ENCODE peak calls at places on chromosomes 7 and 10, in nine cellular contexts. One of them, this sample, is unnamed.

GRCh38 chr7:120927454-120928103 is 23.0 kb upstream of the ING3 start:
- DNase-seq in Panc1: no peak
- DNase-seq in cardiac muscle cell: no peak
- DNase-seq in fibroblast of lung: no peak
- DNase-seq in adrenal gland: no peak
- DNase-seq in psoas muscle: no peak
- DNase-seq in IMR-90: no peak
- DNase-seq in naive thymus-derived CD4-positive, alpha-beta T cell: no peak
- DNase-seq in lung: no peak
- DNase-seq in this sample: no peak

GRCh38 chr10:116211682-116212081 is 61.3 kb downstream of the GFRA1 start:
- DNase-seq in Panc1: no peak
- DNase-seq in cardiac muscle cell: no peak
- DNase-seq in fibroblast of lung: peak; percentile 91
- DNase-seq in adrenal gland: no peak
- DNase-seq in psoas muscle: no peak
- DNase-seq in IMR-90: peak; percentile 91
- DNase-seq in naive thymus-derived CD4-positive, alpha-beta T cell: no peak
- DNase-seq in lung: no peak
- DNase-seq in this sample: no peak

GRCh38 chr10:24915304-24915703 is 37.1 kb downstream of the PRTFDC1 start:
- DNase-seq in Panc1: no peak
- DNase-seq in cardiac muscle cell: no peak
- DNase-seq in fibroblast of lung: no peak
- DNase-seq in adrenal gland: no peak
- DNase-seq in psoas muscle: no peak
- DNase-seq in IMR-90: no peak
- DNase-seq in naive thymus-derived CD4-positive, alpha-beta T cell: no peak
- DNase-seq in lung: no peak
- DNase-seq in this sample: no peak

GRCh38 chr7:50304158-50304910 is at the start of gene IKZF1:
- DNase-seq in Panc1: no peak
- DNase-seq in cardiac muscle cell: peak; percentile 24
- DNase-seq in fibroblast of lung: no peak
- DNase-seq in adrenal gland: peak; percentile 46
- DNase-seq in psoas muscle: peak; percentile 61
- DNase-seq in IMR-90: no peak
- DNase-seq in naive thymus-derived CD4-positive, alpha-beta T cell: peak; percentile 75
- DNase-seq in lung: peak; percentile 77
- DNase-seq in this sample: peak; percentile 59

GRCh38 chr7:66245008-66245407 is 39.9 kb downstream of the TPST1 start:
- DNase-seq in Panc1: no peak
- DNase-seq in cardiac muscle cell: no peak
- DNase-seq in fibroblast of lung: no peak
- DNase-seq in adrenal gland: no peak
- DNase-seq in psoas muscle: no peak
- DNase-seq in IMR-90: no peak
- DNase-seq in naive thymus-derived CD4-positive, alpha-beta T cell: no peak
- DNase-seq in lung: no peak
- DNase-seq in this sample: no peak

GRCh38 chr7:44471436-44471835 is 19.0 kb downstream of the NUDCD3 start:
- DNase-seq in Panc1: no peak
- DNase-seq in cardiac muscle cell: no peak
- DNase-seq in fibroblast of lung: no peak
- DNase-seq in adrenal gland: no peak
- DNase-seq in psoas muscle: no peak
- DNase-seq in IMR-90: no peak
- DNase-seq in naive thymus-derived CD4-positive, alpha-beta T cell: no peak
- DNase-seq in lung: no peak
- DNase-seq in this sample: no peak

GRCh38 chr10:43793714-43794113 is 145.0 kb upstream of the ZNF32 start:
- DNase-seq in Panc1: no peak
- DNase-seq in cardiac muscle cell: peak; percentile 94
- DNase-seq in fibroblast of lung: peak; percentile 46
- DNase-seq in adrenal gland: no peak
- DNase-seq in psoas muscle: no peak
- DNase-seq in IMR-90: peak; percentile 82
- DNase-seq in naive thymus-derived CD4-positive, alpha-beta T cell: no peak
- DNase-seq in lung: no peak
- DNase-seq in this sample: no peak

GRCh38 chr10:51733061-51733460 is 33.7 kb upstream of the CSTF2T start:
- DNase-seq in Panc1: no peak
- DNase-seq in cardiac muscle cell: peak; percentile 24
- DNase-seq in fibroblast of lung: peak; percentile 58
- DNase-seq in adrenal gland: no peak
- DNase-seq in psoas muscle: no peak
- DNase-seq in IMR-90: peak; percentile 67
- DNase-seq in naive thymus-derived CD4-positive, alpha-beta T cell: no peak
- DNase-seq in lung: no peak
- DNase-seq in this sample: no peak

GRCh38 chr10:44911081-44911540 is at the start of gene TMEM72:
- DNase-seq in Panc1: no peak
- DNase-seq in cardiac muscle cell: no peak
- DNase-seq in fibroblast of lung: no peak
- DNase-seq in adrenal gland: no peak
- DNase-seq in psoas muscle: no peak
- DNase-seq in IMR-90: no peak
- DNase-seq in naive thymus-derived CD4-positive, alpha-beta T cell: no peak
- DNase-seq in lung: peak; percentile 74
- DNase-seq in this sample: no peak

GRCh38 chr10:37976091-37976879 is at the start of gene ZNF25:
- DNase-seq in Panc1: peak; percentile 90
- DNase-seq in cardiac muscle cell: peak; percentile 99
- DNase-seq in fibroblast of lung: peak; percentile 95
- DNase-seq in adrenal gland: peak; percentile 99
- DNase-seq in psoas muscle: peak; percentile 98
- DNase-seq in IMR-90: peak; percentile 98
- DNase-seq in naive thymus-derived CD4-positive, alpha-beta T cell: peak; percentile 91
- DNase-seq in lung: peak; percentile 98
- DNase-seq in this sample: peak; percentile 98

GRCh38 chr7:79434867-79435266 is 18.6 kb downstream of the MAGI2 start:
- DNase-seq in Panc1: no peak
- DNase-seq in cardiac muscle cell: no peak
- DNase-seq in fibroblast of lung: no peak
- DNase-seq in adrenal gland: no peak
- DNase-seq in psoas muscle: no peak
- DNase-seq in IMR-90: no peak
- DNase-seq in naive thymus-derived CD4-positive, alpha-beta T cell: no peak
- DNase-seq in lung: no peak
- DNase-seq in this sample: no peak

GRCh38 chr10:61943699-61944444 is 42.4 kb downstream of the ARID5B start:
- DNase-seq in Panc1: no peak
- DNase-seq in cardiac muscle cell: peak; percentile 87
- DNase-seq in fibroblast of lung: peak; percentile 77
- DNase-seq in adrenal gland: no peak
- DNase-seq in psoas muscle: no peak
- DNase-seq in IMR-90: peak; percentile 53
- DNase-seq in naive thymus-derived CD4-positive, alpha-beta T cell: no peak
- DNase-seq in lung: no peak
- DNase-seq in this sample: peak; percentile 56

GRCh38 chr7:150663802-150664494 is 21.6 kb upstream of the GIMAP2 start:
- DNase-seq in Panc1: no peak
- DNase-seq in cardiac muscle cell: no peak
- DNase-seq in fibroblast of lung: no peak
- DNase-seq in adrenal gland: no peak
- DNase-seq in psoas muscle: no peak
- DNase-seq in IMR-90: no peak
- DNase-seq in naive thymus-derived CD4-positive, alpha-beta T cell: no peak
- DNase-seq in lung: no peak
- DNase-seq in this sample: no peak

GRCh38 chr10:6713716-6714115 is 133.6 kb upstream of the PRKCQ start:
- DNase-seq in Panc1: no peak
- DNase-seq in cardiac muscle cell: peak; percentile 36
- DNase-seq in fibroblast of lung: no peak
- DNase-seq in adrenal gland: no peak
- DNase-seq in psoas muscle: no peak
- DNase-seq in IMR-90: peak; percentile 25
- DNase-seq in naive thymus-derived CD4-positive, alpha-beta T cell: no peak
- DNase-seq in lung: no peak
- DNase-seq in this sample: peak; percentile 24

GRCh38 chr7:7944619-7945282 is 23.8 kb upstream of the GLCCI1 start:
- DNase-seq in Panc1: no peak
- DNase-seq in cardiac muscle cell: no peak
- DNase-seq in fibroblast of lung: no peak
- DNase-seq in adrenal gland: no peak
- DNase-seq in psoas muscle: peak; percentile 31
- DNase-seq in IMR-90: no peak
- DNase-seq in naive thymus-derived CD4-positive, alpha-beta T cell: peak; percentile 33
- DNase-seq in lung: no peak
- DNase-seq in this sample: peak; percentile 68

GRCh38 chr10:80132299-80133139 is at the start of gene PLAC9:
- DNase-seq in Panc1: no peak
- DNase-seq in cardiac muscle cell: peak; percentile 61
- DNase-seq in fibroblast of lung: peak; percentile 37
- DNase-seq in adrenal gland: peak; percentile 44
- DNase-seq in psoas muscle: peak; percentile 69
- DNase-seq in IMR-90: peak; percentile 20
- DNase-seq in naive thymus-derived CD4-positive, alpha-beta T cell: no peak
- DNase-seq in lung: no peak
- DNase-seq in this sample: no peak

DNA sequence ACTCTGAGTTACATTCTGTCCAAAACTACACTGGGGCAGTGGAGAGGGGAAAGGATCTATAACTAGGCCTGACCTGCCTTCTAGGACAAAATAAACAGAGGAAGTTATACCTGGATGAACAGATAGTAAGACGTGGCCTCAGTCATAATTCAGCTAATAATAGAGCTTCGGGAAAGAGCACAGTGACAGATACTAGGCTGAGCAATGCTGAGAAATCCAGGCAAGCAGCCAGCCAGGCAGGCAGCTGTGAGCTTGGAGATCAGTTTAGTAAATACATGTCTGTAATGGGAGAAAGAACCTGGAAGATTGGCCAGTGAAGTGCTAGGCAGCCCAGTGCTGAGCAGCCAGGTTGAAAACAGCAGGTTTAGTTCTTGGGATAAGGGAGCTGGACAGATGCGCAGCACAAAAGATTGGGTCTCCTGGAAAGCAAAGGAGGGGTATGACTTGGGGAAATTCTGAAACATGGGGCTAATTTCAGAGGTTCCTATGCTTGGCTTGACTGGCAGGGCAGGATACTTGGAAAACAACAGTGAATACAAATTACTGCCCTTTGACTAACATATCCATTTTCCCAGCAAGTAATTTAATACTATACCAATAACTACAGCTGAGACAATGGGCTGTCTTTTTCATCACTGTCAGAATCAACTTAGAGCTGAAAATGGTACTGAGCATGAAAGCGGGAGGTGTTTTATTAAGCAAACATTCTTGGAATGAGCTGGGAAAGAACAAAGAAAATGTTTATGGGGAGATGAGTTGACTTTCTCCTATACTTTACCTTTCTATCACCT is 140.8 kb downstream of the DGKB start:
- DNase-seq in Panc1: no peak
- DNase-seq in cardiac muscle cell: peak; percentile 86
- DNase-seq in fibroblast of lung: peak; percentile 86
- DNase-seq in adrenal gland: peak; percentile 24
- DNase-seq in psoas muscle: peak; percentile 82
- DNase-seq in IMR-90: peak; percentile 79
- DNase-seq in naive thymus-derived CD4-positive, alpha-beta T cell: no peak
- DNase-seq in lung: no peak
- DNase-seq in this sample: no peak
- H3K4me3 ChIP-seq in Panc1: no peak overlapping the region
- H3K4me3 ChIP-seq in cardiac muscle cell: no peak overlapping the region
- H3K4me3 ChIP-seq in fibroblast of lung: no peak overlapping the region
- H3K4me3 ChIP-seq in adrenal gland: no peak overlapping the region
- H3K4me3 ChIP-seq in psoas muscle: peak overlapping the region; percentile 23
- H3K4me3 ChIP-seq in IMR-90: no peak overlapping the region
- H3K4me3 ChIP-seq in naive thymus-derived CD4-positive, alpha-beta T cell: no peak overlapping the region
- H3K4me3 ChIP-seq in lung: no peak overlapping the region
- H3K4me3 ChIP-seq in this sample: no peak overlapping the region

GRCh38 chr10:97538839-97539238 is 33.7 kb upstream of the ANKRD2 start:
- DNase-seq in Panc1: no peak
- DNase-seq in cardiac muscle cell: no peak
- DNase-seq in fibroblast of lung: no peak
- DNase-seq in adrenal gland: no peak
- DNase-seq in psoas muscle: no peak
- DNase-seq in IMR-90: no peak
- DNase-seq in naive thymus-derived CD4-positive, alpha-beta T cell: no peak
- DNase-seq in lung: no peak
- DNase-seq in this sample: no peak

GRCh38 chr10:97539523-97540200 is 32.9 kb upstream of the ANKRD2 start:
- DNase-seq in Panc1: no peak
- DNase-seq in cardiac muscle cell: peak; percentile 98
- DNase-seq in fibroblast of lung: peak; percentile 91
- DNase-seq in adrenal gland: no peak
- DNase-seq in psoas muscle: peak; percentile 66
- DNase-seq in IMR-90: peak; percentile 84
- DNase-seq in naive thymus-derived CD4-positive, alpha-beta T cell: no peak
- DNase-seq in lung: no peak
- DNase-seq in this sample: no peak

GRCh38 chr10:97540669-97541500 is 31.7 kb upstream of the ANKRD2 start:
- DNase-seq in Panc1: no peak
- DNase-seq in cardiac muscle cell: peak; percentile 64
- DNase-seq in fibroblast of lung: peak; percentile 62
- DNase-seq in adrenal gland: no peak
- DNase-seq in psoas muscle: peak; percentile 48
- DNase-seq in IMR-90: no peak
- DNase-seq in naive thymus-derived CD4-positive, alpha-beta T cell: no peak
- DNase-seq in lung: no peak
- DNase-seq in this sample: no peak

GRCh38 chr10:97543025-97543546 is 29.5 kb upstream of the ANKRD2 start:
- DNase-seq in Panc1: peak; percentile 67
- DNase-seq in cardiac muscle cell: peak; percentile 97
- DNase-seq in fibroblast of lung: peak; percentile 99
- DNase-seq in adrenal gland: peak; percentile 94
- DNase-seq in psoas muscle: peak; percentile 87
- DNase-seq in IMR-90: peak; percentile 98
- DNase-seq in naive thymus-derived CD4-positive, alpha-beta T cell: peak; percentile 70
- DNase-seq in lung: peak; percentile 74
- DNase-seq in this sample: no peak

GRCh38 chr10:97542169-97543024 is 30.2 kb upstream of the ANKRD2 start:
- DNase-seq in Panc1: peak; percentile 82
- DNase-seq in cardiac muscle cell: peak; percentile 98
- DNase-seq in fibroblast of lung: peak; percentile 99
- DNase-seq in adrenal gland: peak; percentile 88
- DNase-seq in psoas muscle: peak; percentile 72
- DNase-seq in IMR-90: peak; percentile 97
- DNase-seq in naive thymus-derived CD4-positive, alpha-beta T cell: peak; percentile 56
- DNase-seq in lung: peak; percentile 57
- DNase-seq in this sample: no peak
- H3K4me1 ChIP-seq in Panc1: peaks cover 68% of the 10 kb centered on the region
- H3K4me1 ChIP-seq in cardiac muscle cell: peaks cover 3% of the 10 kb centered on the region
- H3K4me1 ChIP-seq in fibroblast of lung: peaks cover 47% of the 10 kb centered on the region
- H3K4me1 ChIP-seq in adrenal gland: peaks cover 22% of the 10 kb centered on the region
- H3K4me1 ChIP-seq in psoas muscle: peaks cover 58% of the 10 kb centered on the region
- H3K4me1 ChIP-seq in IMR-90: peaks cover 39% of the 10 kb centered on the region
- H3K4me1 ChIP-seq in naive thymus-derived CD4-positive, alpha-beta T cell: no peaks in the 10 kb centered on the region
- H3K4me1 ChIP-seq in lung: peaks cover 14% of the 10 kb centered on the region
- H3K4me1 ChIP-seq in this sample: no peaks in the 10 kb centered on the region

GRCh38 chr10:110083884-110084283 is 76.1 kb downstream of the ADD3 start:
- DNase-seq in Panc1: no peak
- DNase-seq in cardiac muscle cell: peak; percentile 58
- DNase-seq in fibroblast of lung: peak; percentile 63
- DNase-seq in adrenal gland: no peak
- DNase-seq in psoas muscle: no peak
- DNase-seq in IMR-90: peak; percentile 53
- DNase-seq in naive thymus-derived CD4-positive, alpha-beta T cell: no peak
- DNase-seq in lung: no peak
- DNase-seq in this sample: no peak
- H3K36me3 ChIP-seq in Panc1: no peaks in the 10 kb centered on the region
- H3K36me3 ChIP-seq in cardiac muscle cell: no peaks in the 10 kb centered on the region
- H3K36me3 ChIP-seq in fibroblast of lung: no peaks in the 10 kb centered on the region
- H3K36me3 ChIP-seq in adrenal gland: no peaks in the 10 kb centered on the region
- H3K36me3 ChIP-seq in psoas muscle: no peaks in the 10 kb centered on the region
- H3K36me3 ChIP-seq in IMR-90: no peaks in the 10 kb centered on the region
- H3K36me3 ChIP-seq in naive thymus-derived CD4-positive, alpha-beta T cell: no peaks in the 10 kb centered on the region
- H3K36me3 ChIP-seq in lung: no peaks in the 10 kb centered on the region
- H3K36me3 ChIP-seq in this sample: no peaks in the 10 kb centered on the region

GRCh38 chr10:78571286-78571685 is 497.5 kb upstream of the ZMIZ1 start:
- DNase-seq in Panc1: no peak
- DNase-seq in cardiac muscle cell: no peak
- DNase-seq in fibroblast of lung: no peak
- DNase-seq in adrenal gland: no peak
- DNase-seq in psoas muscle: no peak
- DNase-seq in IMR-90: no peak
- DNase-seq in naive thymus-derived CD4-positive, alpha-beta T cell: no peak
- DNase-seq in lung: no peak
- DNase-seq in this sample: no peak
- H3K4me3 ChIP-seq in Panc1: no peak overlapping the region
- H3K4me3 ChIP-seq in cardiac muscle cell: no peak overlapping the region
- H3K4me3 ChIP-seq in fibroblast of lung: no peak overlapping the region
- H3K4me3 ChIP-seq in adrenal gland: no peak overlapping the region
- H3K4me3 ChIP-seq in psoas muscle: no peak overlapping the region
- H3K4me3 ChIP-seq in IMR-90: no peak overlapping the region
- H3K4me3 ChIP-seq in naive thymus-derived CD4-positive, alpha-beta T cell: no peak overlapping the region
- H3K4me3 ChIP-seq in lung: no peak overlapping the region
- H3K4me3 ChIP-seq in this sample: no peak overlapping the region

This sample was measured in CD4-positive, alpha-beta memory T cell.